ENCODE peak calls at places on chromosome 10, in eight cellular contexts. Z is SK-N-SH, E is A549, I is HCT116, S is Panc1, X is K562, Y is GM12878, L is HepG2. R is an unnamed sample. For H3K4me1, the result is how much of the 10 kb centered on the place peaks cover.

GRCh38 chr10:123970207-123970926 is 78.8 kb upstream of the CPXM2 start:
- DNase-seq in X (no peak), S (no peak), E (no peak), Y (no peak), L (no peak), Z (no peak), I (no peak), R (peak)

GRCh38 chr10:122618461-122619165 is 58.1 kb downstream of the DMBT1 start:
- DNase-seq in Z (no peak), X (no peak), I (no peak), L (no peak), E (no peak), S (no peak), Y (no peak), R (no peak)

GRCh38 chr10:96587255-96588059 is 645 bp upstream of the TM9SF3 start:
- DNase-seq in E (peak), S (peak), I (peak), Z (no peak), L (peak), Y (no peak), X (peak), R (peak)

GRCh38 chr10:94762393-94762792 is at the start of gene CYP2C19:
- DNase-seq in Z (no peak), Y (no peak), S (no peak), L (no peak), X (no peak), I (no peak), E (no peak), R (no peak)

GRCh38 chr10:27743736-27744477 is 1.7 kb downstream of the MKX start:
- DNase-seq in S (no peak), X (no peak), Y (no peak), E (peak), I (no peak), L (no peak), Z (peak), R (peak)

GRCh38 chr10:88565072-88565471 is 18.0 kb downstream of the RNLS start:
- DNase-seq in X (no peak), Z (peak), I (peak), S (no peak), L (no peak), E (peak), Y (no peak), R (peak)

GRCh38 chr10:23065549-23065948 is 29.8 kb upstream of the MSRB2 start:
- DNase-seq in Z (no peak), Y (no peak), L (peak), E (peak), I (no peak), X (no peak), S (no peak), R (no peak)

GRCh38 chr10:17062009-17062408 is 67.6 kb downstream of the CUBN start:
- DNase-seq in X (no peak), Y (no peak), L (no peak), E (peak), Z (no peak), I (peak), S (no peak), R (no peak)

GRCh38 chr10:108051218-108051617 is 886.7 kb upstream of the SORCS1 start:
- DNase-seq in I (no peak), S (no peak), X (no peak), Y (no peak), L (no peak), E (no peak), Z (no peak), R (no peak)

GRCh38 chr10:70232155-70232858 is 922 bp downstream of the PPA1 start:
- DNase-seq in I (no peak), S (no peak), Y (no peak), E (peak), X (peak), L (peak), Z (peak), R (peak)

GRCh38 chr10:30353851-30354250 is 4.8 kb upstream of the MTPAP start:
- DNase-seq in Z (no peak), I (no peak), E (no peak), Y (no peak), L (no peak), X (no peak), S (no peak), R (no peak)

GRCh38 chr10:49841615-49842180 is 79.6 kb upstream of the OGDHL start:
- DNase-seq in Y (no peak), L (no peak), Z (peak), X (no peak), S (no peak), E (no peak), I (no peak), R (no peak)

GRCh38 chr10:62652114-62652513 is 152.4 kb upstream of the ADO start:
- DNase-seq in I (no peak), E (no peak), S (no peak), Z (no peak), Y (no peak), L (no peak), X (no peak), R (no peak)

GRCh38 chr10:60175418-60175817 is 214.3 kb downstream of the ANK3 start:
- DNase-seq in Y (no peak), I (no peak), S (no peak), E (peak), Z (peak), X (peak), L (no peak), R (no peak)

GRCh38 chr10:124791378-124792348 is at the start of gene EEF1AKMT2:
- DNase-seq in Z (peak), Y (peak), E (peak), L (peak), X (peak), I (peak), S (peak), R (peak)

GRCh38 chr10:89404648-89405047 is 9.7 kb upstream of the IFIT5 start:
- DNase-seq in L (no peak), X (no peak), S (no peak), E (no peak), Y (no peak), Z (no peak), I (no peak), R (no peak)

GRCh38 chr10:124156524-124157225 is 63.3 kb upstream of the CHST15 start:
- DNase-seq in I (no peak), Z (no peak), E (no peak), L (no peak), S (no peak), X (no peak), Y (no peak), R (peak)

GRCh38 chr10:129532838-129533237 is 65.8 kb downstream of the MGMT start:
- DNase-seq in Z (no peak), S (no peak), X (no peak), L (no peak), Y (no peak), I (no peak), E (no peak), R (no peak)

GRCh38 chr10:78626471-78626870 is 442.3 kb upstream of the ZMIZ1 start:
- DNase-seq in X (no peak), E (no peak), Y (no peak), I (no peak), L (no peak), Z (no peak), S (no peak), R (peak)

GRCh38 chr10:20624642-20625041 is 272.5 kb downstream of the NEBL start:
- DNase-seq in Y (no peak), L (no peak), E (peak), X (no peak), S (no peak), Z (no peak), I (no peak), R (no peak)

GRCh38 chr10:130138479-130138866 is 2.3 kb downstream of the GLRX3 start:
- DNase-seq in Y (no peak), E (peak), S (peak), X (peak), I (peak), L (peak), Z (no peak), R (no peak)

GRCh38 chr10:10092581-10092980 is 925.1 kb upstream of the CELF2 start:
- DNase-seq in S (no peak), Y (no peak), I (no peak), Z (no peak), X (no peak), E (no peak), L (no peak), R (peak)

GRCh38 chr10:95533590-95533989 is 27.6 kb downstream of the SORBS1 start:
- DNase-seq in Z (peak), X (no peak), I (no peak), Y (no peak), L (no peak), S (no peak), E (no peak), R (no peak)

GRCh38 chr10:66892833-66893232 is 33.0 kb upstream of the LRRTM3 start:
- DNase-seq in S (no peak), L (no peak), Y (no peak), I (no peak), E (no peak), X (no peak), Z (no peak), R (no peak)

GRCh38 chr10:28370107-28370835 is 67.4 kb upstream of the MPP7 start:
- DNase-seq in I (no peak), Z (no peak), X (no peak), Y (no peak), L (no peak), E (no peak), S (no peak), R (no peak)

GRCh38 chr10:8600192-8600591 is 545.7 kb downstream of the GATA3 start:
- DNase-seq in Y (no peak), I (no peak), S (no peak), L (no peak), X (no peak), Z (no peak), E (peak), R (no peak)

GRCh38 chr10:130141460-130141859 is 5.3 kb downstream of the GLRX3 start:
- DNase-seq in Z (no peak), S (no peak), X (peak), L (peak), I (no peak), E (no peak), Y (no peak), R (no peak)

GRCh38 chr10:71383972-71384687 is 12.6 kb upstream of the CDH23 start:
- DNase-seq in I (no peak), L (peak), S (peak), Y (no peak), X (peak), E (peak), Z (peak), R (peak)

GRCh38 chr10:29246449-29246848 is 42.4 kb upstream of the LYZL1 start:
- DNase-seq in Y (no peak), S (no peak), X (no peak), L (no peak), Z (no peak), E (no peak), I (no peak), R (no peak)

GRCh38 chr10:131577786-131578471 is 266.4 kb upstream of the TCERG1L start:
- DNase-seq in Z (no peak), Y (no peak), S (no peak), I (no peak), E (no peak), L (no peak), X (no peak), R (no peak)

GRCh38 chr10:72297281-72297967 is 23.7 kb downstream of the DDIT4 start:
- DNase-seq in Z (no peak), E (peak), I (no peak), X (peak), Y (peak), L (no peak), S (no peak), R (peak)

GRCh38 chr10:84140036-84140379 is 699 bp downstream of the GHITM start:
- DNase-seq in X (peak), L (peak), I (no peak), E (peak), Z (peak), S (no peak), Y (no peak), R (no peak)

GRCh38 chr10:129410688-129411087 is 56.4 kb upstream of the MGMT start:
- DNase-seq in I (no peak), Y (no peak), S (no peak), X (no peak), L (no peak), Z (no peak), E (no peak), R (no peak)

GRCh38 chr10:110010076-110011069 is 2.6 kb downstream of the ADD3 start:
- DNase-seq in L (peak), Z (no peak), X (peak), E (no peak), S (no peak), I (no peak), Y (peak), R (no peak)
- H3K4me1 ChIP-seq in L (half or more), Z (under half), X (under half), E (under half), S (under half), I (under half), Y (under half), R (half or more)

DNA sequence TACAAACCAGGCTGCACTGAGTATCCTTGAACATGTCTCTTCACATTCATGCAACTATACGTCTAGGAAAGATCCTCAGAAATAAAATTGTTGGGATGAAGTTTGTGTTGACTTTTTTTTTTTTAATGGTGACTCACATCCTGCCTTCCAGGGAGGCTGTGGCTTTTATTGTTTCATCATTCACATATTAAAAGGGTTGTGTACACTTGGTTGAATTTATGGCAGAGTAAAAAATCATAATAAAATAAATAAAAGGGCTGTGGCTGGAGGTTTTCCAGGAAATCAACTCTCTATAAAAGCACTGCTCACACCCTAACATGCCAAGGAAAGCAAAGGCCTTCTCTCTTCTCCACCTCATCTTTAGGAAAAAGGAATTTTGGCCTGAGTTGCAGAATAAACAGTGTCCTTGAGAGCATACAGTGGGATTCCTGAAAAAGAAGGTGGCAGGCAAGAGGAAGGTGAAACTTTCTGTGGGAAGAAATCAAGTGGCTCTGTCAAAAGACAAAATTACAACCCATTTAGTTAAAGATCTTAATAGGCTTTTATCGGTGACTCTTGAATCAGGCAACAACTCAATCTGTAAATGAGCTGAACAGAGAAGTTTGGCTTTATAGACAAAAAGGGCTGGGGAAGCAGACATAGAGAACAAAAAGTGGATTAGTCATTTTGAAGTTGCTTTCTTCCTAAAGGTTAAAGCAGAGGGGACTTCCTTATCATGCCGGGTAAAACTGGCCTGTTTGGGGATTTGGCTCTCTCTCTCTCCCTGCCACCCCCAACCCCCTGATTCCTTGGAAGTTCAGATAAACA is 41.6 kb upstream of the FHIP2A start:
- DNase-seq in L (peak), X (no peak), E (peak), S (peak), Z (no peak), Y (no peak), I (peak), R (no peak)
- TF ChIP-seq REST in L (no peak), X (no peak), E (no peak), S (peak), Z (peak), Y (no peak), I (no peak), R (no peak)

DNA sequence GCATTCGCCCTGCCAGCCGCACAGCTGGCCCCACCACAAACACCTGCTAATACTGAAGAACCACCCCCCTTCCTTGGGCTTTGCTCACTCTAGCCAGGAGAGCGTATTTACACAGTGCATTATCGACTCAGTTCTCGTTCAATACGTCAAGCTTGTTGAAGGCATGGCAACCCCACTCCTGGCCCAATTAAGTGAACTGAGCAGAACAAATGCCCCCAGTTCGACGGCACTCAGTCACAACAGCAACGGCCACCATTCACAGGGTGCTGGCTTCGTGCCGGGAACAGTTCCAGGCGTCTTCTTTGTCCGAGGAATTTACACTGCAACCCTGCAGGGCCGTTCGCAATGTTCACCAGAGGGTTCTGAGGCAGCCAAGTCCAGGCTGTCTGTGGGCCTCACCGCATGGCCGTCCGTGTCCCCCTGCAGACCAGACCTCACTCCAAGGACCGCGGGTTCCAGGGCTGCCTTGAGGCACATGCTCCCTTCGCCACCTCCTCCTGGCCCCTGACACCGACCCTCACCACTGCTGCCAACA is 175.3 kb downstream of the DIP2C start:
- DNase-seq in Z (no peak), I (no peak), X (no peak), L (peak), E (no peak), Y (no peak), S (no peak), R (no peak)
- H3K4me1 ChIP-seq in Z (under half), I (under half), X (under half), L (under half), E (under half), Y (under half), S (under half), R (under half)

GRCh38 chr10:74925716-74926115 is 99.3 kb downstream of the KAT6B start:
- DNase-seq in X (no peak), I (no peak), L (no peak), E (no peak), Z (peak), Y (no peak), S (no peak), R (no peak)

GRCh38 chr10:74923556-74923955 is 97.2 kb downstream of the KAT6B start:
- DNase-seq in S (no peak), X (peak), L (no peak), Y (no peak), Z (no peak), I (no peak), E (no peak), R (peak)

GRCh38 chr10:74922921-74923320 is 96.5 kb downstream of the KAT6B start:
- DNase-seq in X (no peak), Z (no peak), I (no peak), L (no peak), E (peak), S (no peak), Y (no peak), R (no peak)

GRCh38 chr10:74926791-74927585 is 100.6 kb downstream of the KAT6B start:
- DNase-seq in Z (no peak), I (no peak), E (no peak), L (peak), Y (no peak), S (no peak), X (no peak), R (no peak)

GRCh38 chr10:74924251-74924954 is 98.0 kb downstream of the KAT6B start:
- DNase-seq in S (peak), Y (no peak), Z (no peak), I (peak), E (peak), L (no peak), X (no peak), R (peak)
- TF ChIP-seq REST in S (no peak), Y (no peak), Z (no peak), I (no peak), E (no peak), L (no peak), X (no peak), R (no peak)

GRCh38 chr10:132674311-132674710 is 111.6 kb downstream of the NKX6-2 start:
- DNase-seq in L (no peak), S (no peak), Z (no peak), I (no peak), Y (no peak), X (no peak), E (no peak), R (no peak)

GRCh38 chr10:132667613-132668394 is 118.1 kb downstream of the NKX6-2 start:
- DNase-seq in L (no peak), E (peak), Y (no peak), I (no peak), Z (no peak), X (no peak), S (no peak), R (no peak)

GRCh38 chr10:132670546-132670945 is 115.4 kb downstream of the NKX6-2 start:
- DNase-seq in X (no peak), Y (no peak), E (no peak), Z (no peak), S (no peak), L (no peak), I (no peak), R (no peak)

GRCh38 chr10:132669208-132669861 is 116.6 kb downstream of the NKX6-2 start:
- DNase-seq in S (no peak), E (no peak), I (no peak), Y (no peak), Z (no peak), L (no peak), X (no peak), R (no peak)

GRCh38 chr10:132671171-132672154 is 114.5 kb downstream of the NKX6-2 start:
- DNase-seq in Z (no peak), Y (no peak), S (no peak), L (no peak), X (peak), I (no peak), E (no peak), R (peak)
- H3K4me1 ChIP-seq in Z (under half), Y (under half), S (under half), L (under half), X (under half), I (under half), E (under half), R (under half)

DNA sequence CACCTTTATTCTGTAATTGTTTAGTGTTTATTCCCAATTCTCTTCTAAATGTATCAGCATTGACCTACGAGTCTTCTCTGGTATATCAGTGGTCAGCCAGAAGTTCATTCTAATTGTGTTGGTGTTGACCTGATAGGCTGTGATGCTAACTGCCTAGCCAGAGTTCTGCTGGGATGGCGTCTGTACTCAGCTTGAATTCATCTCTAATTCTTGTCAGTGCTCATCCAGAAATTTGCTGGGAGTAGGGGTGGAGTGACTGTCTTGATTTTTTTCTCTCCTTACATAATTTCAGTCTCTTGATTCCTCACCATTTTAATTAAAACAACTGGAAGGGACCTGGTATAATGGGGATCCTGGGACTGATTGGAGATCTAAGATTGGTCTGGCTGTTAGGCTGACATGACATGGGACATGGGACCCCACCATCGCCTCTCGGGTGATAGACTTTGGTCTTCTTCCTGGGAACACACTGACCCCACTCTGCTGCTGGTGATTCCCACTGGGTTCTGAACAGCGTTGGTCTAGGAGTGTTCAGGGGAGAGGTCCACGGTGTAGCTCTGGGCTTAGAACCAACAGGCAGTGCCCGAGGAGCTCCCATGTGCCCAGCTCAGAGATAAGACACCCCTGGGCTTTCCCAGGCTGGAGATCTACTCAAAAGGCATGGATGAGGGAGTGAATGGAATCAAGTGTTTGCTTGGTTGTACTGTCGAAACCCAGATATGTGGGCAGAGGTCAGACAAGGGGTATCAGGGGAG is 3.8 kb downstream of the NEURL1 start:
- DNase-seq in X (no peak), Z (no peak), I (no peak), S (no peak), L (no peak), E (no peak), Y (no peak), R (no peak)
- TF ChIP-seq REST in X (no peak), Z (no peak), I (no peak), S (no peak), L (no peak), E (no peak), Y (no peak), R (no peak)

GRCh38 chr10:12705943-12706342 is 295.6 kb downstream of the CCDC3 start:
- DNase-seq in S (no peak), E (peak), I (no peak), X (no peak), Y (no peak), L (no peak), Z (no peak), R (no peak)
- H3K4me1 ChIP-seq in S (under half), E (half or more), I (half or more), X (under half), Y (under half), L (under half), Z (under half), R (under half)

R was measured in GM23338.